ENCODE peak calls at places on chromosomes 3 and 15, in four cellular contexts. K is bronchial epithelial cell, A is breast epithelium, I is lower leg skin. W is an unnamed sample.

GRCh38 chr3:14282706-14283075 is 104.1 kb downstream of the LSM3 start:
- DNase-seq in K (no peak), A (no peak), I (no peak), W (no peak)

GRCh38 chr3:99823723-99824711 is 6.4 kb downstream of the CMSS1 start:
- DNase-seq in K (no peak), A (no peak), I (no peak), W (no peak)

GRCh38 chr15:61256231-61256630 is 27.1 kb upstream of the RORA start:
- DNase-seq in K (peak; percentile 20), A (no peak), I (no peak), W (no peak)

GRCh38 chr3:38609386-38610111 is 39.9 kb downstream of the SCN5A start:
- DNase-seq in K (no peak), A (no peak), I (no peak), W (peak; percentile 22)

GRCh38 chr3:133572158-133573053 is 1.1 kb upstream of the CDV3 start:
- DNase-seq in K (peak; percentile 66), A (no peak), I (no peak), W (no peak)

GRCh38 chr3:73409405-73409804 is 215.3 kb downstream of the PDZRN3 start:
- DNase-seq in K (no peak), A (no peak), I (no peak), W (no peak)

GRCh38 chr3:129824926-129825541 is 68.5 kb downstream of the TMCC1 start:
- DNase-seq in K (peak; percentile 56), A (no peak), I (no peak), W (no peak)

GRCh38 chr15:70412717-70413266 is 315.1 kb upstream of the TLE3 start:
- DNase-seq in K (no peak), A (peak; percentile 62), I (no peak), W (no peak)

GRCh38 chr3:175695251-175695650 is 836.1 kb downstream of the NAALADL2 start:
- DNase-seq in K (no peak), A (no peak), I (no peak), W (no peak)

GRCh38 chr15:52788099-52788986 is 1.8 kb downstream of the ONECUT1 start:
- DNase-seq in K (no peak), A (no peak), I (no peak), W (no peak)

GRCh38 chr15:31268911-31269784 is 57.5 kb upstream of the KLF13 start:
- DNase-seq in K (no peak), A (peak; percentile 17), I (no peak), W (no peak)

GRCh38 chr15:76533995-76534394 is 197.4 kb downstream of the ISL2 start:
- DNase-seq in K (no peak), A (no peak), I (no peak), W (no peak)

GRCh38 chr3:4814302-4814903 is 164.8 kb upstream of the BHLHE40 start:
- DNase-seq in K (no peak), A (no peak), I (peak; percentile 56), W (peak; percentile 90)

GRCh38 chr3:127170794-127171193 is 22.1 kb upstream of the PRR23E start:
- DNase-seq in K (no peak), A (no peak), I (no peak), W (peak; percentile 59)

GRCh38 chr3:141328286-141329166 is 39.8 kb upstream of the ZBTB38 start:
- DNase-seq in K (no peak), A (no peak), I (no peak), W (no peak)

GRCh38 chr3:13021141-13021933 is 51.9 kb downstream of the IQSEC1 start:
- DNase-seq in K (no peak), A (peak; percentile 51), I (no peak), W (no peak)

GRCh38 chr15:35723120-35723707 is 177.2 kb upstream of the DPH6 start:
- DNase-seq in K (no peak), A (no peak), I (no peak), W (no peak)

GRCh38 chr3:137052298-137052697 is 94.5 kb downstream of the IL20RB start:
- DNase-seq in K (no peak), A (no peak), I (no peak), W (no peak)

GRCh38 chr15:98529205-98530145 is 118.9 kb upstream of the IGF1R start:
- DNase-seq in K (no peak), A (no peak), I (no peak), W (no peak)

GRCh38 chr3:196813903-196814302 is 53.8 kb upstream of the SENP5 start:
- DNase-seq in K (no peak), A (no peak), I (no peak), W (no peak)

GRCh38 chr3:3145831-3146230 is 19.1 kb downstream of the TRNT1 start:
- DNase-seq in K (no peak), A (no peak), I (no peak), W (no peak)